ENCODE peak calls at places on chromosomes 6 and 20, in six cellular contexts. M, U, B, I, W and C are unnamed samples.

GRCh38 chr6:143286280-143286795 is 164.2 kb downstream of the ADAT2 start:
- DNase-seq in M (no peak), U (no peak), B (no peak), I (no peak), W (peak; percentile 43), C (no peak)

GRCh38 chr20:48690888-48691287 is 136.9 kb downstream of the PREX1 start:
- DNase-seq in M (no peak), U (no peak), B (no peak), I (no peak), W (peak; percentile 68), C (no peak)

GRCh38 chr20:24676353-24676977 is 207.0 kb downstream of the SYNDIG1 start:
- DNase-seq in M (no peak), U (no peak), B (no peak), I (peak; percentile 33), W (no peak), C (no peak)

GRCh38 chr6:32517654-32518445 is 12.2 kb downstream of the HLA-DRB5 start:
- DNase-seq in M (no peak), U (no peak), B (no peak), I (no peak), W (no peak), C (no peak)

GRCh38 chr6:24667378-24667803 is 514 bp downstream of the ACOT13 start:
- DNase-seq in M (no peak), U (no peak), B (no peak), I (no peak), W (peak; percentile 41), C (no peak)

GRCh38 chr20:59787186-59787890 is 146.1 kb downstream of the SYCP2 start:
- DNase-seq in M (no peak), U (no peak), B (no peak), I (no peak), W (no peak), C (no peak)

GRCh38 chr6:17179246-17180073 is 77.6 kb downstream of the STMND1 start:
- DNase-seq in M (no peak), U (no peak), B (peak; percentile 29), I (no peak), W (peak; percentile 23), C (no peak)

GRCh38 chr6:38703949-38704348 is 1.0 kb upstream of the GLO1 start:
- DNase-seq in M (no peak), U (no peak), B (no peak), I (no peak), W (no peak), C (no peak)

GRCh38 chr6:3915076-3915791 is 66.1 kb downstream of the FAM50B start:
- DNase-seq in M (no peak), U (no peak), B (no peak), I (no peak), W (no peak), C (no peak)

GRCh38 chr6:108024427-108025073 is 50.0 kb downstream of the OSTM1 start:
- DNase-seq in M (no peak), U (no peak), B (no peak), I (no peak), W (no peak), C (no peak)

GRCh38 chr6:76609160-76609559 is 536.7 kb upstream of the IMPG1 start:
- DNase-seq in M (no peak), U (no peak), B (no peak), I (no peak), W (no peak), C (no peak)

GRCh38 chr6:53112404-53112803 is 36.2 kb downstream of the GCM1 start:
- DNase-seq in M (no peak), U (no peak), B (no peak), I (no peak), W (no peak), C (no peak)

GRCh38 chr6:150813319-150813992 is 52.0 kb upstream of the MTHFD1L start:
- DNase-seq in M (no peak), U (no peak), B (no peak), I (no peak), W (peak; percentile 34), C (no peak)

GRCh38 chr6:10412165-10412947 is 2.5 kb downstream of the TFAP2A start:
- DNase-seq in M (peak; percentile 49), U (no peak), B (peak; percentile 66), I (peak; percentile 56), W (peak; percentile 71), C (no peak)

GRCh38 chr20:57680131-57680716 is 29.6 kb downstream of the PMEPA1 start:
- DNase-seq in M (no peak), U (no peak), B (no peak), I (no peak), W (no peak), C (no peak)

GRCh38 chr20:53911301-53911700 is 159.1 kb downstream of the BCAS1 start:
- DNase-seq in M (no peak), U (no peak), B (no peak), I (no peak), W (no peak), C (no peak)

GRCh38 chr6:111743859-111744692 is 129.2 kb downstream of the FYN start:
- DNase-seq in M (peak; percentile 40), U (no peak), B (peak; percentile 60), I (peak; percentile 67), W (peak; percentile 93), C (no peak)

GRCh38 chr6:98840385-98840784 is 6.0 kb downstream of the POU3F2 start:
- DNase-seq in M (no peak), U (no peak), B (no peak), I (no peak), W (no peak), C (no peak)

GRCh38 chr6:125780540-125781306 is 10.0 kb upstream of the NCOA7 start:
- DNase-seq in M (peak; percentile 61), U (no peak), B (peak; percentile 49), I (peak; percentile 69), W (peak; percentile 91), C (peak; percentile 74)

GRCh38 chr20:39812116-39812515 is 850.0 kb downstream of the DHX35 start:
- DNase-seq in M (no peak), U (no peak), B (no peak), I (no peak), W (no peak), C (no peak)

GRCh38 chr20:59145926-59146800 is 17.5 kb upstream of the ZNF831 start:
- DNase-seq in M (no peak), U (no peak), B (no peak), I (no peak), W (no peak), C (no peak)

GRCh38 chr6:157272866-157273755 is 50.2 kb downstream of the TMEM242 start:
- DNase-seq in M (no peak), U (no peak), B (no peak), I (peak; percentile 32), W (no peak), C (no peak)

GRCh38 chr6:107576852-107577251 is 86.9 kb downstream of the SOBP start:
- DNase-seq in M (no peak), U (no peak), B (peak; percentile 22), I (no peak), W (peak; percentile 21), C (no peak)

GRCh38 chr6:50986319-50986718 is 167.6 kb downstream of the TFAP2B start:
- DNase-seq in M (no peak), U (no peak), B (no peak), I (no peak), W (no peak), C (no peak)

GRCh38 chr6:170082067-170082466 is 208.8 kb downstream of the DLL1 start:
- DNase-seq in M (peak; percentile 10), U (no peak), B (no peak), I (peak; percentile 19), W (no peak), C (no peak)

GRCh38 chr20:36808317-36809257 is 35.0 kb upstream of the DSN1 start:
- DNase-seq in M (peak; percentile 61), U (no peak), B (peak; percentile 94), I (peak; percentile 87), W (peak; percentile 67), C (peak; percentile 79)